ENCODE peak calls at places on chromosomes 12 and 14, in nine cellular contexts. E is stimulated activated CD4-positive, alpha-beta T cell treated with anti-CD3 and anti-CD28 coated beads, Interleukin-4, amount 100 ng/mL, for 48 hours; O is LHCN-M2; F is EL; R is glomerular endothelial cell; B is skeletal muscle cell; S is AML-193; J is mesothelial cell of epicardium; N is AG09319. Q is an unnamed sample.

GRCh38 chr14:50062438-50063039 is 53.8 kb downstream of the VCPKMT start:
- DNase-seq in E (peak), O (peak), F (peak), R (no peak), B (peak), S (no peak), J (no peak), N (no peak), Q (peak)

GRCh38 chr12:51643951-51644350 is 52.9 kb downstream of the SCN8A start:
- DNase-seq in E (no peak), O (no peak), F (no peak), R (no peak), B (no peak), S (no peak), J (no peak), N (no peak), Q (no peak)

GRCh38 chr12:30928356-30929264 is 2.1 kb downstream of the TSPAN11 start:
- DNase-seq in E (no peak), O (no peak), F (no peak), R (no peak), B (no peak), S (no peak), J (no peak), N (no peak), Q (no peak)

GRCh38 chr12:113057565-113058485 is 1.3 kb downstream of the DTX1 start:
- DNase-seq in E (no peak), O (no peak), F (no peak), R (no peak), B (no peak), S (no peak), J (no peak), N (no peak), Q (no peak)

GRCh38 chr12:26126340-26127284 is 1.8 kb upstream of the BHLHE41 start:
- DNase-seq in E (no peak), O (peak), F (peak), R (no peak), B (peak), S (peak), J (peak), N (no peak), Q (no peak)

GRCh38 chr14:27040552-27040951 is 442.7 kb upstream of the NOVA1 start:
- DNase-seq in E (no peak), O (no peak), F (no peak), R (no peak), B (no peak), S (no peak), J (no peak), N (no peak), Q (no peak)

GRCh38 chr14:95700221-95700976 is 13.5 kb downstream of the TCL1A start:
- DNase-seq in E (no peak), O (no peak), F (no peak), R (no peak), B (no peak), S (no peak), J (no peak), N (no peak), Q (no peak)

GRCh38 chr12:7144414-7145120 is 14.4 kb downstream of the CLSTN3 start:
- DNase-seq in E (no peak), O (peak), F (peak), R (peak), B (no peak), S (peak), J (no peak), N (no peak), Q (no peak)

GRCh38 chr12:96120359-96121100 is 73.6 kb upstream of the ELK3 start:
- DNase-seq in E (no peak), O (no peak), F (no peak), R (no peak), B (no peak), S (peak), J (no peak), N (no peak), Q (no peak)

GRCh38 chr12:118038122-118038521 is 21.6 kb downstream of the RFC5 start:
- DNase-seq in E (no peak), O (no peak), F (no peak), R (no peak), B (no peak), S (no peak), J (no peak), N (no peak), Q (no peak)

GRCh38 chr14:60648169-60648933 is 926 bp downstream of the SIX1 start:
- DNase-seq in E (no peak), O (peak), F (peak), R (no peak), B (no peak), S (no peak), J (peak), N (no peak), Q (no peak)

GRCh38 chr14:100663528-100664052 is 63.1 kb upstream of the DLK1 start:
- DNase-seq in E (no peak), O (no peak), F (no peak), R (no peak), B (no peak), S (no peak), J (no peak), N (no peak), Q (no peak)